ENCODE peak calls at places on chromosomes 2 and 18, in four cellular contexts. M is A549, E is HepG2, F is K562. K is an unnamed sample.

GRCh38 chr18:6022089-6022444 is 126.7 kb upstream of the TMEM200C start:
- DNase-seq in M (no peak), F (no peak), E (no peak), K (no peak)

GRCh38 chr2:209458018-209458979 is 34.5 kb downstream of the MAP2 start:
- DNase-seq in M (no peak), F (no peak), E (no peak), K (no peak)

GRCh38 chr2:46901611-46902010 is 14.0 kb downstream of the MCFD2 start:
- DNase-seq in M (no peak), F (no peak), E (no peak), K (no peak)

GRCh38 chr2:223873672-223874071 is 36.3 kb upstream of the AP1S3 start:
- DNase-seq in F (no peak), M (no peak), E (no peak), K (no peak)

GRCh38 chr2:174729797-174730529 is 34.3 kb downstream of the CHRNA1 start:
- DNase-seq in E (no peak), F (no peak), M (peak; percentile 43), K (peak; percentile 65)

GRCh38 chr2:181123798-181124217 is 143.4 kb downstream of the UBE2E3 start:
- DNase-seq in E (no peak), M (no peak), F (no peak), K (no peak)

GRCh38 chr2:235754381-235755207 is 260.8 kb downstream of the AGAP1 start:
- DNase-seq in E (no peak), M (no peak), F (no peak), K (no peak)

GRCh38 chr2:71069376-71069775 is 928 bp downstream of the NAGK start:
- DNase-seq in E (no peak), M (no peak), F (no peak), K (no peak)

GRCh38 chr2:119649364-119649917 is 29.6 kb upstream of the TMEM177 start:
- DNase-seq in E (no peak), M (no peak), F (no peak), K (no peak)

GRCh38 chr2:219245148-219245898 is at the start of the genes GLB1L and STK16:
- DNase-seq in F (peak; percentile 89), E (peak; percentile 89), M (peak; percentile 94), K (peak; percentile 96)

GRCh38 chr2:37529830-37530452 is 141.5 kb downstream of the CDC42EP3 start:
- DNase-seq in F (no peak), M (no peak), E (no peak), K (no peak)

GRCh38 chr2:85180322-85181092 is 47.3 kb downstream of the TCF7L1 start:
- DNase-seq in F (no peak), E (no peak), M (no peak), K (no peak)

GRCh38 chr2:200590090-200590489 is 4.3 kb downstream of the AOX1 start:
- DNase-seq in F (no peak), E (no peak), M (no peak), K (no peak)

GRCh38 chr2:72572501-72572900 is 253.3 kb downstream of the EXOC6B start:
- DNase-seq in M (no peak), F (no peak), E (no peak), K (no peak)

GRCh38 chr2:219916261-219916660 is 288.8 kb downstream of the SLC4A3 start:
- DNase-seq in F (no peak), E (no peak), M (no peak), K (no peak)

GRCh38 chr2:112644155-112644932 is 1.4 kb upstream of the SLC20A1 start:
- DNase-seq in E (peak; percentile 92), M (no peak), F (no peak), K (no peak)

GRCh38 chr2:176085120-176085788 is 1.5 kb upstream of the EVX2 start:
- DNase-seq in M (no peak), F (no peak), E (no peak), K (peak; percentile 57)

GRCh38 chr2:12303181-12304030 is 413.3 kb upstream of the TRIB2 start:
- DNase-seq in F (no peak), M (no peak), E (no peak), K (no peak)

GRCh38 chr2:42110287-42110973 is 58.7 kb upstream of the EML4 start:
- DNase-seq in M (no peak), F (no peak), E (no peak), K (no peak)

GRCh38 chr2:176088937-176089842 is 3.3 kb upstream of the HOXD13 start:
- DNase-seq in M (no peak), F (no peak), E (no peak), K (no peak)

GRCh38 chr18:77765468-77765867 is 515.8 kb downstream of the GALR1 start:
- DNase-seq in F (peak; percentile 8), M (peak; percentile 10), E (peak; percentile 11), K (peak; percentile 66)

GRCh38 chr2:33395660-33396249 is 80.7 kb upstream of the RASGRP3 start:
- DNase-seq in E (peak; percentile 18), F (peak; percentile 54), M (peak; percentile 26), K (peak; percentile 68)

GRCh38 chr2:99789851-99790250 is 300.0 kb upstream of the REV1 start:
- DNase-seq in F (no peak), M (no peak), E (no peak), K (no peak)

GRCh38 chr2:27379840-27380625 is 501 bp downstream of the ZNF513 start:
- DNase-seq in E (peak; percentile 81), F (peak; percentile 30), M (no peak), K (no peak)

GRCh38 chr2:14633031-14633430 is 514 bp downstream of the LRATD1 start:
- DNase-seq in E (no peak), F (no peak), M (no peak), K (peak; percentile 14)

GRCh38 chr2:53476800-53477199 is 290.8 kb upstream of the CHAC2 start:
- DNase-seq in M (no peak), F (no peak), E (no peak), K (no peak)

GRCh38 chr2:241000831-241001321 is 2.5 kb downstream of the SNED1 start:
- DNase-seq in M (no peak), E (no peak), F (no peak), K (no peak)

GRCh38 chr2:99822487-99823218 is 319.7 kb downstream of the AFF3 start:
- DNase-seq in M (no peak), F (no peak), E (no peak), K (peak; percentile 20)

GRCh38 chr18:2916184-2916583 is 69.4 kb downstream of the EMILIN2 start:
- DNase-seq in M (no peak), E (no peak), F (no peak), K (no peak)

GRCh38 chr18:10067670-10068659 is 154.1 kb downstream of the VAPA start:
- DNase-seq in E (no peak), M (no peak), F (no peak), K (no peak)

GRCh38 chr2:60409207-60409871 is 144.1 kb downstream of the BCL11A start:
- DNase-seq in E (no peak), F (no peak), M (no peak), K (no peak)

GRCh38 chr2:232951181-232951580 is 61.9 kb downstream of the NGEF start:
- DNase-seq in E (no peak), M (no peak), F (no peak), K (no peak)

GRCh38 chr2:221465776-221466175 is 106.3 kb downstream of the EPHA4 start:
- DNase-seq in M (no peak), F (no peak), E (no peak), K (no peak)

GRCh38 chr2:127118038-127118437 is 11.1 kb upstream of the BIN1 start:
- DNase-seq in F (no peak), M (no peak), E (no peak), K (no peak)

GRCh38 chr2:29222381-29223179 is 107.4 kb downstream of the CLIP4 start:
- DNase-seq in M (no peak), E (no peak), F (no peak), K (no peak)

GRCh38 chr2:202376460-202377307 is 557 bp downstream of the BMPR2 start:
- DNase-seq in F (peak; percentile 27), E (no peak), M (no peak), K (peak; percentile 46)

GRCh38 chr2:218981390-218982311 is 3.3 kb downstream of the FEV start:
- DNase-seq in M (no peak), F (no peak), E (no peak), K (peak; percentile 44)

DNA sequence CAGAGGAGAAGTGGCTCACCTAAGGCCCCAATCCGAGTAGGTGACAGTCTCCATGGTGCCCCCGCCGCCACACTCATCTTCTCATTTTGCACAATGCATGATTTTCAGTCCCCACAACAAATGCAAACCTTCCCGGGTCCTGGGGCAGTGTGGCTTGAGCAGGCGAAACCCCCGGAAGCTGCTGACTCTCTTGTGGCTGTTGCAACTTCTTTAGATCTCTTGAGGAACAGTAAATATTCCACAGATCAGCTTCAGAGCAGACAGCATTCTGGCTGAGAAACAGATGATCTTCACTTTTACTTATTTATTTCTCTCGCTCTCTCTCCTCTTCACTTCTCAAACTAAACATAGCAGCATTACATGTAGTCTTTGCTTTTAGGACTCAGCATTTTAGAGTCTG is 51.9 kb downstream of the ASAP2 start:
- DNase-seq in M (no peak), E (no peak), F (no peak), K (no peak)
- TF ChIP-seq HMGXB4 in M (no peak), E (no peak), F (no peak), K (no peak)

GRCh38 chr2:238927746-238928519 is 80.0 kb downstream of the TWIST2 start:
- DNase-seq in F (no peak), E (no peak), M (no peak), K (no peak)
- TF ChIP-seq ESRRA in F (no peak), E (no peak), M (no peak), K (no peak)

GRCh38 chr2:185069107-185069506 is 470.8 kb downstream of the ZNF804A start:
- DNase-seq in F (no peak), M (no peak), E (no peak), K (no peak)
- TF ChIP-seq HMGXB4 in F (no peak), M (no peak), E (no peak), K (no peak)

GRCh38 chr2:157443795-157444642 is at the start of gene CYTIP:
- DNase-seq in M (no peak), E (no peak), F (no peak), K (no peak)
- TF ChIP-seq ESRRA in M (no peak), E (no peak), F (no peak), K (no peak)

DNA sequence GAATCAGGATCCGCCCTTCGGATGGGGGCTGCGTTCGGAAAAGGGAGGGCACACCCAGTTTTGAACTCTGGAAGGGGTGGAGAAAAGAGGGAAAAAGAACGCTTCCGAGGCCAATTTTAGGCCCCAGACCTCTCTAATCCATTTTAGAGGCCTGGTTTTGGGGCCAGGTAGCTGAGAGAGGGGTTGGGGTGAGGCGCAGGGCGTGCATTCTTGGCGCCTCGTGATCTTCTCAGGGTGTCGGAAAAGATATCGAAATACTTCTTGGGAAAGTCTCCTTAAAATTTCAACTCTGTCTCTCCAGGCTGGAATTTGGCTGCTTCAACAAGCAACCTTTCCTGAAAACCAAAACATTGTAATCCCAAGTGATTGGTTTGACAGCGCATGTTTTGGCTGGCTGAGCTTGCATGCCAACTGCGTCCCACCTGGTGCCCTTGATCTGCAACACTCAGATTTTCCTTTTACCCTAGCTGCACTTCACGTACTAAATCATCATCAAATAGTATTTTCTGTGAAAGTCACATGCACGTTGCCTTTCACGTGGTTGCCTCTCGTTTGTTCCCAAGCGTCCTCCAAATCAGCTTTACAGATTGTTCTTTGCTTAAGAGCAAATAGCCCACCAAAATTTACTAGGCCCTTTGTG is 884 bp upstream of the XPO1 start:
- DNase-seq in E (peak; percentile 54), F (no peak), M (no peak), K (no peak)
- TF ChIP-seq HMGXB4 in E (peak; percentile 50), F (no peak), M (no peak), K (no peak)